ENCODE peak calls at places on chromosomes 6 and 20, in four cellular contexts. C is activated T-helper 1 cell treated with anti-CD3 and anti-CD28 coated beads, Interleukin-2, amount 50 U/mL, for 16 hours; N is GM12892; P is head of caudate nucleus. G is an unnamed sample.

GRCh38 chr6:126312013-126312665 is 27.8 kb upstream of the CENPW start:
- DNase-seq in P (no peak), C (no peak), N (no peak), G (peak)

GRCh38 chr20:4573564-4574355 is 147.9 kb upstream of the PRND start:
- DNase-seq in N (no peak), C (no peak), P (no peak), G (no peak)

GRCh38 chr6:134802426-134803058 is 147.4 kb downstream of the ALDH8A1 start:
- DNase-seq in N (no peak), C (no peak), P (no peak), G (no peak)

GRCh38 chr6:25006565-25007001 is 70.8 kb upstream of the RIPOR2 start:
- DNase-seq in P (peak), N (no peak), C (no peak), G (no peak)

GRCh38 chr6:79048611-79049010 is 29.4 kb downstream of the PHIP start:
- DNase-seq in N (no peak), C (no peak), P (no peak), G (no peak)

GRCh38 chr20:24389686-24390085 is 79.7 kb upstream of the SYNDIG1 start:
- DNase-seq in N (no peak), P (peak), C (no peak), G (no peak)

GRCh38 chr20:37807901-37808751 is 94.8 kb upstream of the VSTM2L start:
- DNase-seq in N (no peak), P (peak), C (no peak), G (no peak)

GRCh38 chr6:142152731-142153130 is 5.7 kb downstream of the VTA1 start:
- DNase-seq in C (no peak), N (no peak), P (no peak), G (no peak)

GRCh38 chr6:112929661-112930060 is 582.5 kb downstream of the RFPL4B start:
- DNase-seq in C (no peak), P (no peak), N (no peak), G (no peak)

GRCh38 chr20:51481311-51481997 is 61.1 kb downstream of the NFATC2 start:
- DNase-seq in N (no peak), P (no peak), C (peak), G (no peak)

GRCh38 chr6:38131527-38131965 is 312.0 kb downstream of the ZFAND3 start:
- DNase-seq in P (no peak), N (no peak), C (no peak), G (no peak)

GRCh38 chr6:3841711-3842565 is 7.2 kb upstream of the FAM50B start:
- DNase-seq in N (no peak), C (no peak), P (no peak), G (no peak)

GRCh38 chr20:36017034-36017951 is 48.9 kb downstream of the CNBD2 start:
- DNase-seq in C (no peak), N (no peak), P (peak), G (no peak)

GRCh38 chr6:218153-219018 is 73.9 kb upstream of the DUSP22 start:
- DNase-seq in N (peak), P (no peak), C (no peak), G (no peak)

GRCh38 chr6:28866342-28867077 is 57.3 kb downstream of the TRIM27 start:
- DNase-seq in C (peak), P (peak), N (no peak), G (no peak)

GRCh38 chr6:149907317-149907716 is 9.4 kb upstream of the RAET1E start:
- DNase-seq in P (no peak), N (no peak), C (no peak), G (no peak)

GRCh38 chr6:22062807-22063408 is 233.9 kb downstream of the PRL start:
- DNase-seq in P (peak), C (no peak), N (no peak), G (no peak)

GRCh38 chr6:12590901-12591300 is 125.7 kb upstream of the PHACTR1 start:
- DNase-seq in P (no peak), C (no peak), N (no peak), G (no peak)

GRCh38 chr6:72524011-72524645 is 97.7 kb upstream of the KCNQ5 start:
- DNase-seq in P (peak), C (no peak), N (no peak), G (no peak)

GRCh38 chr20:51531141-51531710 is 11.3 kb downstream of the NFATC2 start:
- DNase-seq in C (peak), P (peak), N (peak), G (no peak)

GRCh38 chr6:111129003-111129402 is 41.7 kb downstream of the SLC16A10 start:
- DNase-seq in P (no peak), N (no peak), C (no peak), G (no peak)

GRCh38 chr20:25223179-25223661 is 24.7 kb upstream of the PYGB start:
- DNase-seq in P (no peak), C (no peak), N (no peak), G (peak)

GRCh38 chr20:32463642-32464400 is 105.7 kb downstream of the ASXL1 start:
- DNase-seq in C (no peak), P (peak), N (no peak), G (no peak)

GRCh38 chr6:13615802-13616140 is 636 bp downstream of the NOL7 start:
- DNase-seq in N (no peak), P (peak), C (peak), G (no peak)

GRCh38 chr6:113184291-113184690 is 672.9 kb upstream of the MARCKS start:
- DNase-seq in C (no peak), P (no peak), N (no peak), G (no peak)

GRCh38 chr20:53867741-53868351 is 202.5 kb downstream of the BCAS1 start:
- DNase-seq in N (no peak), C (no peak), P (no peak), G (no peak)

GRCh38 chr6:77063494-77063893 is 399.8 kb downstream of the HTR1B start:
- DNase-seq in P (no peak), C (no peak), N (no peak), G (no peak)

GRCh38 chr20:20710847-20711315 is 1.6 kb downstream of the RALGAPA2 start:
- DNase-seq in C (no peak), P (no peak), N (no peak), G (peak)

GRCh38 chr20:62376112-62377063 is 9.3 kb upstream of the LAMA5 start:
- DNase-seq in C (no peak), N (no peak), P (no peak), G (peak)

GRCh38 chr6:19802656-19803055 is 34.5 kb upstream of the ID4 start:
- DNase-seq in P (no peak), N (no peak), C (no peak), G (no peak)

GRCh38 chr6:132341646-132342045 is 59.6 kb downstream of the MOXD1 start:
- DNase-seq in P (no peak), C (no peak), N (no peak), G (no peak)

GRCh38 chr6:164346631-164347030 is 932.1 kb downstream of the QKI start:
- DNase-seq in P (no peak), N (no peak), C (no peak), G (no peak)